ENCODE peak calls at places on chromosome 9, in eight cellular contexts. G is AG09319, P is astrocyte, A is neural crest cell, D is GM23338, J is fibroblast of lung, N is body of pancreas, X is left ventricle myocardium inferior. O is an unnamed sample.

GRCh38 chr9:8329561-8330283 is 530.1 kb upstream of the DMAC1 start:
- DNase-seq in G (no peak), P (no peak), A (no peak), D (peak; percentile 37), J (no peak), N (no peak), X (no peak), O (no peak)

GRCh38 chr9:122463828-122464632 is 13.7 kb downstream of the OR1J1 start:
- DNase-seq in G (no peak), P (no peak), A (no peak), D (peak; percentile 84), J (no peak), N (no peak), X (no peak), O (peak; percentile 11)

GRCh38 chr9:115198018-115198417 is 80.1 kb upstream of the TNC start:
- DNase-seq in G (no peak), P (peak; percentile 73), A (no peak), D (no peak), J (peak; percentile 80), N (no peak), X (peak; percentile 28), O (no peak)

GRCh38 chr9:16262467-16263261 is 607.8 kb downstream of the BNC2 start:
- DNase-seq in G (no peak), P (no peak), A (no peak), D (no peak), J (peak; percentile 49), N (no peak), X (no peak), O (no peak)

GRCh38 chr9:110189001-110189400 is 19.0 kb downstream of the C9orf152 start:
- DNase-seq in G (no peak), P (no peak), A (no peak), D (no peak), J (no peak), N (peak; percentile 77), X (peak; percentile 32), O (no peak)

GRCh38 chr9:134491436-134491835 is 150.2 kb upstream of the COL5A1 start:
- DNase-seq in G (no peak), P (no peak), A (no peak), D (no peak), J (no peak), N (no peak), X (no peak), O (no peak)

GRCh38 chr9:124030969-124031451 is 19.4 kb downstream of the LHX2 start:
- DNase-seq in G (no peak), P (peak; percentile 87), A (no peak), D (no peak), J (peak; percentile 88), N (no peak), X (no peak), O (no peak)

GRCh38 chr9:6984941-6985578 is 227.3 kb downstream of the KDM4C start:
- DNase-seq in G (no peak), P (peak; percentile 41), A (no peak), D (peak; percentile 84), J (peak; percentile 42), N (no peak), X (no peak), O (no peak)

GRCh38 chr9:134733480-134734232 is 92.1 kb downstream of the COL5A1 start:
- DNase-seq in G (no peak), P (no peak), A (no peak), D (no peak), J (no peak), N (no peak), X (no peak), O (no peak)

GRCh38 chr9:72615931-72616330 is 94.5 kb downstream of the TMC1 start:
- DNase-seq in G (no peak), P (no peak), A (no peak), D (no peak), J (no peak), N (no peak), X (no peak), O (no peak)

GRCh38 chr9:134214766-134215394 is 50.5 kb upstream of the RNU6ATAC start:
- DNase-seq in G (no peak), P (no peak), A (no peak), D (no peak), J (no peak), N (no peak), X (no peak), O (no peak)

GRCh38 chr9:26974927-26975326 is 18.7 kb downstream of the IFT74 start:
- DNase-seq in G (no peak), P (no peak), A (no peak), D (peak; percentile 43), J (no peak), N (no peak), X (no peak), O (no peak)

GRCh38 chr9:23372703-23373102 is 453.3 kb downstream of the ELAVL2 start:
- DNase-seq in G (no peak), P (no peak), A (no peak), D (no peak), J (no peak), N (no peak), X (no peak), O (no peak)

GRCh38 chr9:107467416-107467815 is 22.2 kb downstream of the KLF4 start:
- DNase-seq in G (no peak), P (no peak), A (no peak), D (no peak), J (no peak), N (no peak), X (no peak), O (no peak)

DNA sequence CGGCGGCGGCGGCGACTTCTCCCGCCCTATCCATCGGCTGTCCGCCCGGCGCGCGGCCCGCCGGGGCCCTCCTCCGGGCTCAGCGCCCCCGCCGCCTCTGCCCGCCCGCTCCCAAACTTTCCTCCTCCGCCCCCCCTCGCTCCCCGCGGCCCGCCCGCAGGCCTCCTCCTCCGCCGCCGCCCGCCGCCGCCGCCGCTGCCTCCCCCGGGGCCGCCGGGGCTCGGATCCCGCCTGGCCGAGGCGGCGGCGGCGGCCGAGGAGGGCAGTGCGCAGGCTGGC is 460 bp upstream of the PBX3 start:
- DNase-seq in G (no peak), P (no peak), A (no peak), D (no peak), J (no peak), N (no peak), X (no peak), O (no peak)
- TF ChIP-seq CTCF in G (no peak), P (no peak), A (no peak), D (no peak), J (no peak), N (no peak), X (no peak), O (no peak)

GRCh38 chr9:17611342-17611741 is 32.5 kb downstream of the SH3GL2 start:
- DNase-seq in G (no peak), P (no peak), A (no peak), D (no peak), J (no peak), N (no peak), X (no peak), O (no peak)
- TF ChIP-seq CTCF in G (no peak), P (no peak), A (no peak), D (no peak), J (no peak), N (no peak), X (no peak), O (no peak)

DNA sequence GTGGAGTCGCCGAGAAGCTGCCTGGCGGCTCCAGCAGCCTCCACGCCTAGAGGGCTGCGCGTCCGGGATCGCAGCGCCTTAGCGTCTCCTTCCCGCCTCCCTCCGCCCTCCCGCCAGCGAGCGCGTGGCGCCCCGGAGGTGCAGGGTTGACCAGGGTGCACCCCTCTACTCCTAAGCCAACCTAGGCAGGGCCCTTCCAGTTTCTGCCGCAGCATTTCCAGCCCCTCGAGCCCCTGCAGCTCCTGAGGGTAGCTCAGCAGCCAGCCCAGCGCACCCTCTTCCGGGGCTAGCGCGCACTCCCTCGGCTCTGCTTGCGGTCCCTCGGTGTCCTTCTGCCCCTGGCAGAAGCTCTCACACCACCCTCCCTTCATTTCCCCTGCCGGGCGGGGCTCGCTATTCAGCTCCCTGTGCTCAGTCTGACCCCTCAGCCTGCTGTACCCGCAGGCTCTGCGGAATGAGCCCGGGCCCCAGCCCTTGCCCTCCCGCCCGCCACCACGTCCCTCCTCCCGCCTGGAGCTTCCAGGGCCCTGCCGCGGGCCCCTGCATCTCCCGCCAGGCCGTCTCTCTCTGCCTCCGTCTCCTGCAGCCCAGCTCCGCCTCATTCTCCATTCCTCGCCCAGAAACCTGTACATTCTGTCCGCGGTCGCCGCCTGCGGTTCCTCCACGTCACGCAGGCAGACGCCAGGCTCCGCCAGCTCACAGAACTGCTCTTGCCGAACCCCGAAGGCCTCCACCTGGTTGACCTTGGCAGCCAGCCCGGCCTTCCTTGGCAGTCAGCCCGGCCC is 61.8 kb downstream of the SPATA31C2 start:
- DNase-seq in G (no peak), P (peak; percentile 85), A (peak; percentile 61), D (peak; percentile 73), J (peak; percentile 90), N (peak; percentile 96), X (peak; percentile 79), O (peak; percentile 72)
- TF ChIP-seq CTCF in G (peak; percentile 34), P (no peak), A (peak; percentile 47), D (peak; percentile 9), J (peak; percentile 19), N (peak; percentile 54), X (peak; percentile 32), O (no peak)

GRCh38 chr9:95876138-95876444 is 600 bp downstream of the ERCC6L2 start:
- DNase-seq in G (no peak), P (no peak), A (no peak), D (no peak), J (no peak), N (no peak), X (no peak), O (no peak)

GRCh38 chr9:95876595-95876994 is 1.1 kb downstream of the ERCC6L2 start:
- DNase-seq in G (no peak), P (no peak), A (no peak), D (no peak), J (peak; percentile 14), N (no peak), X (no peak), O (no peak)

GRCh38 chr9:95874303-95874988 is 1.0 kb upstream of the ERCC6L2 start:
- DNase-seq in G (no peak), P (peak; percentile 10), A (no peak), D (peak; percentile 35), J (peak; percentile 27), N (no peak), X (no peak), O (no peak)

GRCh38 chr9:95874989-95875304 is 544 bp upstream of the ERCC6L2 start:
- DNase-seq in G (no peak), P (no peak), A (peak; percentile 26), D (peak; percentile 18), J (no peak), N (peak; percentile 47), X (peak; percentile 58), O (peak; percentile 43)

DNA sequence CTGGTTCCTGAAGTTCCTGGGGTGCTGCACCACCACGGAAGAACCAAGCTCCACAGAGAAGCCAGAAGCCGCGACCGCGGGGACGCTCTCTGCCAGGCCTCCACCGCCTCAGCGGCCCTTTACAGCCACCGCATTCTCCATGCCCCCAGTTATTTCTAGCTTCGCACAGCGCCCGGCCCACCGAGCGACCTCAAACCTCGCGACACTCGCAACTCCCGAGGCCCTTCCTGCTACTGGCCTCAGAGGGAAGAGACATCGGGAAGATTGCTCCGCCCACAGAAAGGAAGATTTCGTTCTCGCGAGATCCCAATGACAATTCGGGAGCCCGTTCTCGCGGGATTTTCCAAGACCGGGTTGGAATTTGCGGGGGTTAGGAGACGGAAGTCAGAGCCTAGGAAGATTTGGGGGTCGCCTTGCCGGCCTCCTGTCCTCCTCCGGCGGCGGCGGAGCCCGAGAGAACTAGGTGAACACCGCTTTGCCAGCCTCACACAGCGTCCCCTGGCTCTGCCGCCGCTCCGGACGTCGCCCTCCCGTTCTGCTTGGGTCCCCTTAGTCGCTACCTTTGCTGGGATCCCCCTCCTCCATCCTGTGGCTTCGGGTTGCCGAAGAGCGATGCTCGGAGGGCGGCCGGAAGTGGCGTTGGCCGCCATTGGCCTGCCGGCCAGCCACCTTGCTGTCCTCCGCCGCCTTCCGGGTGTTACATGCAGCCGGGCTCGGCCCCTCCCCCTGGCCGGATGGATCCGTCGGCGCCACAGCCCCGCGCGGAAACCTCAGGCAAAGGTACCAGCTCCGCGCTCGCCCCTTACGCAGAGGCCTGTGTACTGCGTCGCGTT is at the start of gene ERCC6L2:
- DNase-seq in G (peak; percentile 94), P (peak; percentile 95), A (peak; percentile 94), D (peak; percentile 100), J (peak; percentile 96), N (peak; percentile 95), X (peak; percentile 94), O (peak; percentile 93)
- TF ChIP-seq CTCF in G (no peak), P (no peak), A (peak; percentile 20), D (no peak), J (no peak), N (peak; percentile 26), X (peak; percentile 32), O (no peak)